ENCODE peak calls at places on chromosomes 11 and 22, in four cellular contexts. K is cardiac muscle cell, F is nephron progenitor cell, O is renal cortical epithelial cell. U is an unnamed sample.

GRCh38 chr11:124897681-124898680 is at the start of gene ROBO4:
- DNase-seq in F (no peak), K (peak), O (peak), U (peak)

GRCh38 chr11:73149105-73149504 is 7.0 kb upstream of the FCHSD2 start:
- DNase-seq in F (no peak), O (no peak), K (no peak), U (no peak)

GRCh38 chr22:44975444-44976262 is 34.2 kb downstream of the PHF21B start:
- DNase-seq in O (peak), F (peak), K (peak), U (peak)

GRCh38 chr11:18768472-18768901 is 23.1 kb downstream of the PTPN5 start:
- DNase-seq in K (no peak), F (no peak), O (peak), U (no peak)

GRCh38 chr11:623349-623869 is 1.3 kb downstream of the CDHR5 start:
- DNase-seq in O (no peak), K (no peak), F (no peak), U (no peak)

GRCh38 chr22:20206709-20207215 is 55.9 kb upstream of the CCDC188 start:
- DNase-seq in K (peak), F (no peak), O (no peak), U (peak)

GRCh38 chr11:100673063-100673462 is 14.0 kb upstream of the ARHGAP42 start:
- DNase-seq in K (no peak), O (peak), F (no peak), U (no peak)

GRCh38 chr22:49727881-49728563 is 99.7 kb downstream of the BRD1 start:
- DNase-seq in O (no peak), K (no peak), F (no peak), U (no peak)

GRCh38 chr22:39239561-39240423 is 5.0 kb downstream of the PDGFB start:
- DNase-seq in O (no peak), F (no peak), K (no peak), U (peak)

GRCh38 chr22:46843691-46844297 is 81.3 kb downstream of the TBC1D22A start:
- DNase-seq in F (no peak), K (no peak), O (no peak), U (no peak)

GRCh38 chr22:32752868-32753520 is 48.5 kb upstream of the TIMP3 start:
- DNase-seq in K (peak), F (no peak), O (no peak), U (no peak)

GRCh38 chr11:75654314-75654713 is 14.5 kb downstream of the MAP6 start:
- DNase-seq in K (no peak), O (peak), F (no peak), U (no peak)

GRCh38 chr11:35305670-35306382 is 113.5 kb downstream of the SLC1A2 start:
- DNase-seq in K (peak), O (peak), F (peak), U (peak)

GRCh38 chr11:44011797-44012196 is 36.0 kb upstream of the ACCSL start:
- DNase-seq in K (no peak), F (no peak), O (no peak), U (no peak)

GRCh38 chr11:68099474-68100405 is 21.4 kb downstream of the CHKA start:
- DNase-seq in K (peak), O (peak), F (no peak), U (no peak)

GRCh38 chr22:36277482-36278291 is 24.8 kb downstream of the APOL1 start:
- DNase-seq in K (peak), O (peak), F (peak), U (peak)

GRCh38 chr22:29912605-29913398 is 29.8 kb downstream of the MTMR3 start:
- DNase-seq in O (peak), K (peak), F (no peak), U (peak)

GRCh38 chr11:1060885-1061616 is 13.6 kb upstream of the MUC2 start:
- DNase-seq in K (peak), O (peak), F (no peak), U (peak)

GRCh38 chr11:19817870-19818269 is 105.2 kb downstream of the NAV2 start:
- DNase-seq in O (no peak), K (no peak), F (no peak), U (no peak)

GRCh38 chr11:93845181-93846092 is 5.0 kb downstream of the VSTM5 start:
- DNase-seq in O (no peak), F (no peak), K (no peak), U (no peak)

GRCh38 chr11:113176561-113176960 is 137.8 kb upstream of the TTC12 start:
- DNase-seq in O (no peak), F (no peak), K (peak), U (no peak)